ENCODE peak calls at places on chromosome 4, in nine cellular contexts. H is kidney; J is iPS-NIHi11; R is A673; G is KBM-7; U is suprapubic skin; D is GM10248; Z is activated CD8-positive, alpha-beta T cell treated with anti-CD3 and anti-CD28 coated beads for 36 hours; O is SW480. S is an unnamed sample.

GRCh38 chr4:153205028-153205648 is 895 bp downstream of the TRIM2 start:
- DNase-seq in H (peak), J (no peak), R (no peak), G (no peak), U (no peak), D (no peak), Z (peak), O (peak), S (peak)

GRCh38 chr4:98510757-98511517 is 147.5 kb downstream of the TSPAN5 start:
- DNase-seq in H (no peak), J (no peak), R (peak), G (peak), U (no peak), D (no peak), Z (peak), O (no peak), S (no peak)

GRCh38 chr4:114279066-114279465 is 299.6 kb upstream of the ARSJ start:
- DNase-seq in H (no peak), J (no peak), R (no peak), G (no peak), U (no peak), D (no peak), Z (no peak), O (no peak), S (no peak)

GRCh38 chr4:146222313-146222712 is 8.0 kb downstream of the REELD1 start:
- DNase-seq in H (no peak), J (no peak), R (no peak), G (no peak), U (no peak), D (no peak), Z (no peak), O (no peak), S (no peak)

GRCh38 chr4:52643846-52644245 is 15.3 kb downstream of the USP46 start:
- DNase-seq in H (no peak), J (no peak), R (no peak), G (no peak), U (peak), D (no peak), Z (no peak), O (no peak), S (no peak)

GRCh38 chr4:152464030-152464823 is 71.7 kb downstream of the FBXW7 start:
- DNase-seq in H (no peak), J (no peak), R (peak), G (peak), U (no peak), D (no peak), Z (no peak), O (no peak), S (no peak)

GRCh38 chr4:183354213-183354612 is 32.0 kb upstream of the CLDN24 start:
- DNase-seq in H (no peak), J (no peak), R (no peak), G (no peak), U (peak), D (no peak), Z (no peak), O (no peak), S (peak)

GRCh38 chr4:56692576-56692975 is 11.5 kb upstream of the HOPX start:
- DNase-seq in H (no peak), J (no peak), R (no peak), G (no peak), U (no peak), D (no peak), Z (no peak), O (no peak), S (no peak)

GRCh38 chr4:74370912-74371311 is 6.0 kb downstream of the EREG start:
- DNase-seq in H (no peak), J (peak), R (peak), G (peak), U (no peak), D (peak), Z (peak), O (peak), S (peak)

GRCh38 chr4:25859429-25860148 is 3.2 kb downstream of the SEL1L3 start:
- DNase-seq in H (no peak), J (no peak), R (peak), G (peak), U (no peak), D (peak), Z (peak), O (no peak), S (peak)

GRCh38 chr4:32249040-32249439 is 1528.9 kb downstream of the PCDH7 start:
- DNase-seq in H (no peak), J (no peak), R (no peak), G (no peak), U (no peak), D (no peak), Z (no peak), O (no peak), S (no peak)

GRCh38 chr4:97013309-97014106 is 1129.8 kb downstream of the STPG2 start:
- DNase-seq in H (no peak), J (no peak), R (no peak), G (no peak), U (no peak), D (no peak), Z (no peak), O (no peak), S (peak)

GRCh38 chr4:176065365-176066249 is at the start of gene WDR17:
- DNase-seq in H (peak), J (peak), R (peak), G (peak), U (peak), D (peak), Z (peak), O (peak), S (peak)

GRCh38 chr4:120812216-120812615 is 110.3 kb downstream of the PRDM5 start:
- DNase-seq in H (no peak), J (no peak), R (no peak), G (no peak), U (no peak), D (no peak), Z (no peak), O (no peak), S (no peak)

GRCh38 chr4:138632856-138633255 is 382.7 kb upstream of the NOCT start:
- DNase-seq in H (no peak), J (no peak), R (no peak), G (no peak), U (no peak), D (no peak), Z (no peak), O (no peak), S (no peak)

GRCh38 chr4:84877051-84877833 is 89.2 kb downstream of the WDFY3 start:
- DNase-seq in H (no peak), J (no peak), R (no peak), G (no peak), U (no peak), D (no peak), Z (no peak), O (no peak), S (no peak)

GRCh38 chr4:182642831-182643230 is 274.4 kb downstream of the DCTD start:
- DNase-seq in H (no peak), J (no peak), R (peak), G (no peak), U (no peak), D (no peak), Z (no peak), O (no peak), S (no peak)

GRCh38 chr4:142961866-142962265 is 115.8 kb upstream of the INPP4B start:
- DNase-seq in H (no peak), J (no peak), R (no peak), G (peak), U (no peak), D (peak), Z (no peak), O (no peak), S (no peak)

S was measured in small intestine.